ENCODE peak calls at places on chromosomes 6 and 20, in seven cellular contexts. X, E, Y, M, P, L and D are unnamed samples.
A peak's percentile ranks its signal among the peaks of the same experiment; 100 is the strongest.

GRCh38 chr20:9838035-9838377 is 870 bp downstream of the PAK5 start:
- DNase-seq in X (no peak), E (no peak), Y (no peak), M (no peak), P (no peak), L (no peak), D (no peak)

GRCh38 chr6:158752613-158753012 is 66.6 kb downstream of the EZR start:
- DNase-seq in X (no peak), E (no peak), Y (no peak), M (no peak), P (peak; percentile 84), L (no peak), D (peak; percentile 47)

GRCh38 chr20:43550456-43550855 is 8.4 kb upstream of the SGK2 start:
- DNase-seq in X (no peak), E (no peak), Y (no peak), M (no peak), P (no peak), L (no peak), D (no peak)

GRCh38 chr6:22194188-22194921 is 102.5 kb downstream of the PRL start:
- DNase-seq in X (no peak), E (no peak), Y (no peak), M (no peak), P (no peak), L (no peak), D (no peak)

GRCh38 chr6:13472976-13473645 is 14.3 kb downstream of the GFOD1 start:
- DNase-seq in X (no peak), E (no peak), Y (no peak), M (no peak), P (no peak), L (no peak), D (no peak)

GRCh38 chr6:43746613-43747101 is 23.4 kb upstream of the VEGFA start:
- DNase-seq in X (no peak), E (no peak), Y (no peak), M (peak; percentile 43), P (no peak), L (no peak), D (no peak)

GRCh38 chr20:47336013-47336754 is 20.3 kb downstream of the ZMYND8 start:
- DNase-seq in X (no peak), E (no peak), Y (no peak), M (peak; percentile 71), P (peak; percentile 80), L (no peak), D (peak; percentile 81)

GRCh38 chr6:154995241-154996162 is at the start of gene TIAM2:
- DNase-seq in X (no peak), E (no peak), Y (no peak), M (peak; percentile 32), P (no peak), L (peak; percentile 39), D (peak; percentile 31)

GRCh38 chr20:38658879-38659612 is 57.4 kb downstream of the ARHGAP40 start:
- DNase-seq in X (peak; percentile 10), E (no peak), Y (no peak), M (no peak), P (no peak), L (peak; percentile 24), D (no peak)

GRCh38 chr6:136788069-136788902 is 4.0 kb downstream of the MAP3K5 start:
- DNase-seq in X (peak; percentile 11), E (no peak), Y (peak; percentile 45), M (no peak), P (no peak), L (no peak), D (no peak)

GRCh38 chr6:21666788-21667681 is 73.5 kb downstream of the SOX4 start:
- DNase-seq in X (no peak), E (no peak), Y (no peak), M (no peak), P (no peak), L (no peak), D (no peak)